ENCODE peak calls at places on chromosomes 16 and 17, in four cellular contexts. L, I, R and M are unnamed samples.

GRCh38 chr16:87351320-87351698 is 32.3 kb downstream of the FBXO31 start:
- DNase-seq in I (no peak), R (no peak), L (no peak), M (no peak)

GRCh38 chr16:12158428-12158827 is 181.9 kb downstream of the SNX29 start:
- DNase-seq in I (no peak), L (no peak), R (peak), M (no peak)

GRCh38 chr16:14510939-14511797 is 118.9 kb downstream of the PARN start:
- DNase-seq in I (no peak), R (peak), L (no peak), M (no peak)

GRCh38 chr17:2253768-2254406 is 49.7 kb downstream of the SMG6 start:
- DNase-seq in L (no peak), R (no peak), I (no peak), M (no peak)

GRCh38 chr16:77946834-77947233 is 75.5 kb upstream of the CLEC3A start:
- DNase-seq in I (no peak), R (peak), L (no peak), M (no peak)

GRCh38 chr16:5206331-5206990 is 108.9 kb upstream of the EEF2KMT start:
- DNase-seq in I (no peak), L (no peak), R (no peak), M (no peak)

GRCh38 chr16:30850246-30850645 is 43.6 kb downstream of the BCL7C start:
- DNase-seq in R (no peak), I (no peak), L (no peak), M (no peak)

GRCh38 chr16:30760577-30761426 is 1.1 kb downstream of the CFAP119 start:
- DNase-seq in I (no peak), R (no peak), L (no peak), M (no peak)

GRCh38 chr16:24844101-24845030 is 1.4 kb upstream of the SLC5A11 start:
- DNase-seq in I (no peak), L (peak), R (no peak), M (no peak)

GRCh38 chr17:65173284-65173793 is 36.2 kb downstream of the RGS9 start:
- DNase-seq in R (peak), I (no peak), L (peak), M (peak)

GRCh38 chr17:1907818-1908698 is 78.3 kb downstream of the RPA1 start:
- DNase-seq in I (no peak), R (peak), L (no peak), M (no peak)

GRCh38 chr16:76338472-76338871 is 61.3 kb downstream of the CNTNAP4 start:
- DNase-seq in L (no peak), R (no peak), I (no peak), M (no peak)

GRCh38 chr17:45948881-45949624 is 50.0 kb upstream of the STH start:
- DNase-seq in L (peak), R (peak), I (peak), M (peak)

GRCh38 chr17:71516149-71516548 is 604.7 kb upstream of the SOX9 start:
- DNase-seq in R (no peak), L (no peak), I (no peak), M (no peak)

GRCh38 chr17:18206962-18207361 is 18.5 kb upstream of the LLGL1 start:
- DNase-seq in I (no peak), L (no peak), R (no peak), M (no peak)

GRCh38 chr17:40342575-40343058 is 21.9 kb downstream of the GJD3 start:
- DNase-seq in R (no peak), L (no peak), I (no peak), M (no peak)

GRCh38 chr16:75710344-75710743 is 9.1 kb upstream of the DUXB start:
- DNase-seq in I (no peak), L (no peak), R (no peak), M (no peak)

GRCh38 chr16:28863929-28864886 is 565 bp downstream of the SH2B1 start:
- DNase-seq in R (peak), I (no peak), L (no peak), M (no peak)

GRCh38 chr16:85306071-85306792 is 194.0 kb upstream of the CIBAR2 start:
- DNase-seq in I (peak), R (peak), L (peak), M (peak)

GRCh38 chr17:78127240-78127887 is 1.2 kb downstream of the TMC6 start:
- DNase-seq in L (peak), I (no peak), R (no peak), M (peak)

GRCh38 chr17:27579304-27579703 is 51.7 kb upstream of the LGALS9 start:
- DNase-seq in I (no peak), L (no peak), R (no peak), M (no peak)

GRCh38 chr17:18280766-18281165 is 20.3 kb downstream of the MIEF2 start:
- DNase-seq in I (no peak), R (peak), L (no peak), M (no peak)

GRCh38 chr16:58426960-58427359 is 34.7 kb downstream of the GINS3 start:
- DNase-seq in I (no peak), R (no peak), L (no peak), M (no peak)

GRCh38 chr17:4043862-4044261 is 79.6 kb upstream of the ATP2A3 start:
- DNase-seq in I (no peak), R (no peak), L (peak), M (peak)
- TF ChIP-seq CTCF in I (no peak), R (no peak), L (no peak), M (no peak)

DNA sequence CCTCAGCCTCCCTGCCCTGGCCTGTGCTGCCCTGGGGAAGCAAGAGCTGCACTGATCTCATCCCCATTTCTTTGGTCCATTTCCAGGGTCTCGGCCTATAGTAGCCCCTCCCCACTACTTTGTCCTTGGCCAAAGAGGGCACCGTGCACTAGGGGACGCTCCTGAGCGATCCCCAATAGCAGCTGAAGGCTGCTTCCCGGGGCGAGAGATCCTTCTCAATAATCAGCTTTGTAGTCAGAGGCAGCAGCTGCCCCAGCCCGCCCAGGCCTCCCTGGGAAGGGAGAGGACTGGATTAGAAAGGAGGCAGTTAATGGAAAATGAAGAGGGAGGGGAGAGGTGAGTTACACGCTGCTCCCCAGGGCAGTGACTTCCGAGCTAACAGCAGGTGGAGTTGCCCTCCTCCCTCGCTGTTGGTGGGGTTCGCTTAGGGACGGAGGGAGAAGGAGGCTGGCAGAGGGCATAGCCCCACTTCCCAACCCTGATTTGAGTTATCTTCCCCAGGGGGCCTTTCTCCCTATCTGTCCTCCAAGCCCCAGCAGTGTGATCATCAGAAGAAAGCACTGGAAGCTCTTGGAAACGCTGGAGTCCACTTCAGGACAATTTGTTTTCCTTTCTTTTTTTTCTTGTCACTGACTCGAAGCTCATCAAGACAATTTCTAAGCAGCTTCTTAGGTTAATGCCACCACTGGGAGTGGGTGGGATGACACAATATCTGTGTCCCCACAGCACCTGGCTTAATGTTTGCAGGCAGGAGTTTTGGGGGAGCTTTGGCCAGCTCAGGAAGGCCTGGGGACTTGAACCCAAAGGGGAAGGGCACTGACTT is 2.6 kb downstream of the MXRA7 start:
- DNase-seq in R (peak), I (no peak), L (no peak), M (no peak)
- TF ChIP-seq CTCF in R (peak), I (no peak), L (no peak), M (no peak)

GRCh38 chr17:35069311-35069710 is 5.8 kb upstream of the RFFL start:
- DNase-seq in I (no peak), R (peak), L (no peak), M (no peak)

GRCh38 chr17:35062284-35062683 is 1.2 kb downstream of the RFFL start:
- DNase-seq in L (no peak), I (no peak), R (no peak), M (no peak)

GRCh38 chr17:35065880-35066279 is 2.4 kb upstream of the RFFL start:
- DNase-seq in R (no peak), I (no peak), L (no peak), M (no peak)

GRCh38 chr17:35068249-35068648 is 4.7 kb upstream of the RFFL start:
- DNase-seq in I (no peak), L (no peak), R (no peak), M (no peak)

DNA sequence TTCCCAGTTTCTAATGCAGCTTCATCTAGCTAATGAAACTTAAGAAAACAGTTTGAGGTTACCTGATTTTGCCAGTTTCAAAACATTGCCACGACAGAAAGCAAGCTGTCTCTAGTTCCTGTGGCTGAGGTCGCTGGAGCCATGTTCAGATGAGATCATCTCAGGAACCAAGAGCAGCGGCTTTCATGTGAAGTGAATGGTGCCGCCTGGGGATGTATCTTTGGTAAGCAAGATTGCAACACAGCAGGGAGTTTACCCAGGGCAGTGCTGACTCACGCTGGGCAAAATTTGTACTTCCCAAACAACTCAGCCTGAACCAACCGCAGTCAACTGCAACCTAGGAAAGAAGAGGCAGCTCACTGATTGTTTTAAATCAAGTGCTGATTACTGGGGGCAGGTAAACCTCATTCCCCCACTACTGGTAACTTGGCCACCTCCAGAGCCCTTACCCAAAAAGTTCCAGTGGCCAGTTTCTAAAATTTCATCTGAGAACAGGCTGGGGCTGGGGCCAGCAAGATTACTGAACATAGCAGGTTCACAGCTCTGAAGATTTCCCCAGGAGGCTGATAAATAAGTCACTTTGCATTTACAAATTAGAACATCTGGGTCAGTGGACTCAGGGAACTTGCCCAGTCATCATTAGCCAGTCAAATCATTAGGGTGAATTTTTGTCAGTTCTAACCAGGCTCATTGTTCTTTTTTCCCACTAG is at the start of gene RFFL:
- DNase-seq in I (peak), R (peak), L (peak), M (peak)
- TF ChIP-seq CTCF in I (no peak), R (no peak), L (no peak), M (no peak)

GRCh38 chr16:89442990-89443726 is 47.2 kb downstream of the ANKRD11 start:
- DNase-seq in I (no peak), R (peak), L (peak), M (no peak)
- TF ChIP-seq CTCF in I (peak), R (no peak), L (no peak), M (no peak)

DNA sequence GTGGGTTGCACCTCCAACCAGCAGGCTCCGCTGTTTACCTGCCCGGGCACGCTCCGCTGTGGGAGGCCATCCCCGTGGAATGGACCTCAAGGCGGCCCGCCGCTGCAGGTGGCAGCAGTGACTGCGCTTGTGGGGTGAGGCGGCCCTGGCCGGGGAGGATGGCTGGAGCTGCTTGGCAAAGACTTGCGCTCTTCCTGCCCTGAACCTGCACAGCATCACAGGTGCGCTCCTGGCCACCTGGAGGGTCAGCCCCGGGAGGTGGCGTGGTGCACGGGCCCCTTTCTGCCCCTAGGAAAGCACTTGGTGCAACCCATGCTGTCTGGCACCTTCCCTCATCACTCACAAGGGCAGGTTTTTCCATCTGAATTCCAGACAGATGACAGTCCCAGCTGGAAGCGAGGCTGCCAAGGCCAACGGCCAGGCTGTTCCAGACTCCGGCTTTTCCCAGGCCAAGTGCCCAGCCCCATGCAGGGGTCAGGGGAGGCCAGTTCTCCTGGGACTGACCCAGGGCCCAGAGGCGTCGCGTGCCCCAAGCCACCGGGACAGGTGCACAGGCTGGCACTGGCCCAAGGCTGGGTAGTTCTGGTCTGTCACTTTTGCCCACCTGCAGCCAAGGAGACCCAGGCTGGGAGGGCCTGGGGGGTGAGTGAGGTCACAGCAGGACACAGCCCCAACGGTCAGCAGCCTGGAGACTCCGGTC is 13.3 kb downstream of the UTS2R start:
- DNase-seq in L (peak), I (no peak), R (no peak), M (no peak)
- TF ChIP-seq CTCF in L (no peak), I (no peak), R (no peak), M (no peak)

GRCh38 chr16:537415-538335 is 10.2 kb downstream of the CAPN15 start:
- DNase-seq in L (no peak), I (no peak), R (no peak), M (no peak)
- TF ChIP-seq CTCF in L (no peak), I (no peak), R (peak), M (no peak)

GRCh38 chr17:76154935-76155845 is 14.1 kb upstream of the FOXJ1 start:
- DNase-seq in I (peak), L (no peak), R (no peak), M (peak)

GRCh38 chr17:76153202-76153601 is 12.2 kb upstream of the FOXJ1 start:
- DNase-seq in R (no peak), I (no peak), L (no peak), M (no peak)

GRCh38 chr17:76154292-76154691 is 13.2 kb upstream of the FOXJ1 start:
- DNase-seq in L (no peak), R (no peak), I (no peak), M (no peak)

GRCh38 chr17:76152580-76152979 is 11.5 kb upstream of the FOXJ1 start:
- DNase-seq in R (no peak), L (no peak), I (peak), M (no peak)

GRCh38 chr17:76153640-76154039 is 12.6 kb upstream of the FOXJ1 start:
- DNase-seq in R (peak), L (no peak), I (no peak), M (no peak)
- TF ChIP-seq CTCF in R (peak), L (no peak), I (no peak), M (no peak)

GRCh38 chr17:42796066-42796758 is 2.3 kb downstream of the COA3 start:
- DNase-seq in R (no peak), I (no peak), L (no peak), M (no peak)

GRCh38 chr17:42795465-42795864 is 3.0 kb downstream of the COA3 start:
- DNase-seq in R (no peak), I (no peak), L (no peak), M (no peak)

GRCh38 chr17:42797067-42798007 is 1.2 kb downstream of the COA3 start:
- DNase-seq in L (peak), I (no peak), R (no peak), M (no peak)

GRCh38 chr17:42798011-42798382 is 507 bp downstream of the COA3 start:
- DNase-seq in I (no peak), R (no peak), L (no peak), M (no peak)

GRCh38 chr17:42798383-42799380 is at the start of the genes CNTD1 and COA3:
- DNase-seq in R (peak), I (peak), L (peak), M (peak)
- TF ChIP-seq CTCF in R (no peak), I (no peak), L (no peak), M (no peak)

GRCh38 chr16:80463776-80464175 is 77.0 kb upstream of the DYNLRB2 start:
- DNase-seq in I (no peak), R (no peak), L (no peak), M (no peak)

GRCh38 chr16:80463303-80463702 is 77.5 kb upstream of the DYNLRB2 start:
- DNase-seq in R (no peak), L (no peak), I (no peak), M (no peak)

GRCh38 chr16:80467961-80468360 is 72.8 kb upstream of the DYNLRB2 start:
- DNase-seq in I (no peak), L (no peak), R (no peak), M (no peak)

GRCh38 chr16:80462902-80463301 is 77.9 kb upstream of the DYNLRB2 start:
- DNase-seq in R (no peak), I (no peak), L (peak), M (no peak)

GRCh38 chr16:80466024-80466986 is 74.5 kb upstream of the DYNLRB2 start:
- DNase-seq in R (peak), L (peak), I (peak), M (peak)
- TF ChIP-seq CTCF in R (peak), L (peak), I (peak), M (peak)

GRCh38 chr17:66952681-66953638 is 11.5 kb upstream of the CACNG4 start:
- DNase-seq in L (no peak), I (no peak), R (no peak), M (no peak)
- TF ChIP-seq CTCF in L (no peak), I (no peak), R (no peak), M (no peak)